ENCODE peak calls at places on chromosomes 2 and 18, in four cellular contexts. K, E, F and R are unnamed samples. For H3K9me3, the result is how much of the 10 kb centered on the place peaks cover.

GRCh38 chr2:174821628-174822027 is 57.4 kb upstream of the CHRNA1 start:
- DNase-seq in F (no peak), K (no peak), E (no peak), R (no peak)

GRCh38 chr2:109218792-109219126 is 89.8 kb downstream of the SH3RF3 start:
- DNase-seq in F (no peak), K (no peak), E (no peak), R (no peak)

GRCh38 chr2:12982149-12982584 is 265.4 kb downstream of the TRIB2 start:
- DNase-seq in K (no peak), F (no peak), E (no peak), R (no peak)

GRCh38 chr18:24741961-24742738 is 281.7 kb downstream of the HRH4 start:
- DNase-seq in E (no peak), F (no peak), K (no peak), R (no peak)

GRCh38 chr2:46521215-46521683 is 41.9 kb downstream of the TMEM247 start:
- DNase-seq in K (no peak), F (no peak), E (no peak), R (no peak)

GRCh38 chr2:84881581-84882414 is 914 bp upstream of the TRABD2A start:
- DNase-seq in F (no peak), E (peak), K (peak), R (peak)

GRCh38 chr2:37414470-37414949 is 70.1 kb downstream of the QPCT start:
- DNase-seq in F (peak), K (peak), E (peak), R (peak)

GRCh38 chr2:31287681-31288080 is 53.7 kb downstream of the EHD3 start:
- DNase-seq in F (no peak), K (no peak), E (no peak), R (no peak)

GRCh38 chr18:12598181-12598921 is 59.6 kb downstream of the SPIRE1 start:
- DNase-seq in F (no peak), K (peak), E (no peak), R (no peak)

GRCh38 chr18:45828917-45829811 is 3.7 kb downstream of the SIGLEC15 start:
- DNase-seq in F (no peak), K (peak), E (no peak), R (no peak)

GRCh38 chr2:102698369-102699111 is 63.3 kb upstream of the TMEM182 start:
- DNase-seq in F (no peak), K (peak), E (no peak), R (no peak)

GRCh38 chr2:157173740-157174184 is 83.7 kb upstream of the GALNT5 start:
- DNase-seq in F (no peak), E (no peak), K (no peak), R (peak)

GRCh38 chr2:195318440-195319111 is 338.4 kb upstream of the SLC39A10 start:
- DNase-seq in E (peak), F (no peak), K (peak), R (peak)

GRCh38 chr2:189175869-189176431 is 3.6 kb downstream of the COL5A2 start:
- DNase-seq in F (no peak), E (no peak), K (no peak), R (no peak)

GRCh38 chr18:43422483-43422882 is 145.2 kb upstream of the SYT4 start:
- DNase-seq in E (no peak), K (no peak), F (no peak), R (peak)

GRCh38 chr2:216789088-216789487 is 70.8 kb downstream of the TNP1 start:
- DNase-seq in F (no peak), K (peak), E (no peak), R (no peak)

GRCh38 chr2:70992945-70993688 is 1.6 kb downstream of the TEX261 start:
- DNase-seq in E (no peak), K (no peak), F (no peak), R (no peak)

GRCh38 chr2:157748371-157749132 is 119.9 kb upstream of the ACVR1C start:
- DNase-seq in K (no peak), F (no peak), E (no peak), R (no peak)

GRCh38 chr2:177241771-177242135 is 22.8 kb downstream of the NFE2L2 start:
- DNase-seq in F (no peak), E (no peak), K (no peak), R (no peak)

GRCh38 chr2:164599954-164600589 is 21.2 kb downstream of the GRB14 start:
- DNase-seq in F (no peak), K (peak), E (peak), R (peak)

GRCh38 chr18:24862225-24862893 is 401.9 kb downstream of the HRH4 start:
- DNase-seq in E (no peak), K (no peak), F (no peak), R (no peak)

GRCh38 chr2:105166671-105167070 is 74.9 kb upstream of the GPR45 start:
- DNase-seq in K (no peak), F (no peak), E (no peak), R (no peak)

GRCh38 chr18:55588001-55588875 is at the start of gene TCF4:
- DNase-seq in K (peak), E (no peak), F (no peak), R (peak)

GRCh38 chr2:130327703-130328527 is 14.8 kb upstream of the IMP4 start:
- DNase-seq in E (peak), F (no peak), K (no peak), R (no peak)

GRCh38 chr2:42792087-42792582 is 248 bp downstream of the HAAO start:
- DNase-seq in F (no peak), E (no peak), K (no peak), R (no peak)

GRCh38 chr2:231034291-231034882 is 2.9 kb upstream of the C2orf72 start:
- DNase-seq in F (no peak), E (peak), K (no peak), R (no peak)

GRCh38 chr2:136021976-136022375 is 36.5 kb upstream of the DARS1 start:
- DNase-seq in K (no peak), E (no peak), F (no peak), R (no peak)

GRCh38 chr18:13269599-13270011 is 51.0 kb downstream of the LDLRAD4 start:
- DNase-seq in F (no peak), E (no peak), K (no peak), R (no peak)

GRCh38 chr2:230457073-230457768 is 41.2 kb downstream of the SP100 start:
- DNase-seq in F (no peak), E (no peak), K (no peak), R (no peak)

GRCh38 chr2:179233037-179233436 is 31.6 kb downstream of the SESTD1 start:
- DNase-seq in K (no peak), E (peak), F (no peak), R (peak)

GRCh38 chr2:69743847-69744264 is 1.9 kb downstream of the ANXA4 start:
- DNase-seq in F (no peak), E (no peak), K (peak), R (no peak)

DNA sequence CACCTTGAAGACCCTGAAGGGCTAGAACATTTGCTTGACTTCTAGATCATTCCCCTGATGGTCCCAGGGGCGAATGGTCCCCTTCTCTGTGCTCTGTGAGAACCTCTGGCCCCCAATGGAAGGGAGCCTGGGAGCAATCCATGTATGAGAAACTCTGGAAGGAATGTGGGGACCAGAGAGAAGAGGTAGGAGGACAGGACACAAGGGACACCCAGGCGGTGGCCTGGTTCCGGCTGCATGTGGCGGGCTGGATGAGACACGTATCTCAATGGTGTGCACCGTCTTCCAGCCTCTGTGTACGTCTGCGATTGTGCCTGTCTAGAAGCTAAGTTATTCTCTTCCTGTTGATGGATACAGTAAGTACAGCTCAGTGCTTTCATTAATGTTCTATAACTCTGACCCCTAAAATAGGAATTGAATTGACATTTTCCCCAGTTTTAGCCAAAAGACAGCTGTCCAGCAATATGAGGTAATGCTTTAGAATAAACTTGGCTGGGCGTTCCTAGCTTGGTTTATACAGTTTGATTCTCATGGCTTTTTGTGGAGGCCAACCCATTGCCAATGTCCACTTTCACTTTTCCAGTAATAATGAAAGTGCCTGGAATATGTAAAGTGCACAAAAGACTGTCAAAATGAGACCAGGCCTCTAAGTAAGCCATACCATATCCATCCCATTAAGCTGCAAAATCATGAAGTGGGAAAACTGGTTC is 30.1 kb upstream of the COPS8 start:
- DNase-seq in F (no peak), K (no peak), E (no peak), R (no peak)
- H3K9me3 ChIP-seq in F (under half), K (under half), E (under half), R (under half)

GRCh38 chr18:23238651-23239349 is 103.5 kb downstream of the CABLES1 start:
- DNase-seq in K (no peak), E (no peak), F (no peak), R (no peak)
- TF ChIP-seq POLR2AphosphoS2 in K (no peak), E (no peak), F (no peak), R (no peak)

GRCh38 chr18:54555996-54556395 is 35.0 kb upstream of the DYNAP start:
- DNase-seq in F (no peak), E (no peak), K (no peak), R (no peak)

GRCh38 chr18:54551590-54551989 is 39.5 kb upstream of the DYNAP start:
- DNase-seq in K (no peak), E (no peak), F (no peak), R (no peak)
- H3K9me3 ChIP-seq in K (under half), E (under half), F (under half), R (under half)

GRCh38 chr2:239186958-239187357 is 213.9 kb downstream of the HDAC4 start:
- DNase-seq in K (no peak), E (no peak), F (no peak), R (no peak)
- TF ChIP-seq POLR2AphosphoS2 in K (no peak), E (no peak), F (no peak), R (no peak)

GRCh38 chr18:23003289-23003688 is 70.2 kb downstream of the RBBP8 start:
- DNase-seq in E (peak), K (no peak), F (no peak), R (no peak)

GRCh38 chr18:22998336-22998735 is 65.2 kb downstream of the RBBP8 start:
- DNase-seq in E (no peak), K (no peak), F (no peak), R (no peak)

GRCh38 chr18:22999212-22999611 is 66.1 kb downstream of the RBBP8 start:
- DNase-seq in K (no peak), E (no peak), F (no peak), R (no peak)

DNA sequence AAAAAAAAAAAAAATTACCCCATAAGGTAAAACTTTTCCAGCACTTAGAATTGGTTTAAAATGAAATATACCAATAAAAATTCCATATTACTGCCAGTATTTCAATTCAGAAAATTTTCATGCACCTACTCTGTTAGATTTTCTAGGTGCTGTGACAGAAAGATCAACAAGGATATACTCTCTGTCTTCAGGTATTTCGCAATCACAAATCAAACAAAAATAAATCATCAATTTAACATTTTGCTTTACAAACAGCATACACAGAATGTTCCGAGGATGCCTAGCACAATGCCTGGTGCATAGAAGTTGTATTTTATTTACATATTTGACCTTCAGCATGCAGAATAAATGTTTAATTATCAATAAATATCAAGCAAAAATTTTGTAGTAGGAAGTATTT is 66.5 kb downstream of the RBBP8 start:
- DNase-seq in E (no peak), F (no peak), K (no peak), R (no peak)
- H3K9me3 ChIP-seq in E (under half), F (under half), K (under half), R (under half)

GRCh38 chr2:147172493-147173185 is 672.2 kb upstream of the ACVR2A start:
- DNase-seq in F (no peak), K (no peak), E (no peak), R (no peak)
- TF ChIP-seq POLR2AphosphoS2 in F (no peak), K (no peak), E (no peak), R (no peak)

GRCh38 chr18:77170850-77171410 is 38.3 kb upstream of the MBP start:
- DNase-seq in E (no peak), F (no peak), K (no peak), R (no peak)
- H3K9me3 ChIP-seq in E (under half), F (under half), K (under half), R (under half)